ENCODE peak calls at places on chromosomes 6 and 20, in six cellular contexts. One of them, this sample, is unnamed.

GRCh38 chr20:15654208-15654649 is 919.0 kb downstream of the KIF16B start:
- DNase-seq in GM06990: peak
- DNase-seq in lung: peak
- DNase-seq in AG04450: no peak
- DNase-seq in spleen: no peak
- DNase-seq in upper lobe of right lung: no peak
- DNase-seq in this sample: peak

GRCh38 chr6:501891-502601 is 110.5 kb downstream of the IRF4 start:
- DNase-seq in GM06990: peak
- DNase-seq in lung: no peak
- DNase-seq in AG04450: no peak
- DNase-seq in spleen: peak
- DNase-seq in upper lobe of right lung: no peak
- DNase-seq in this sample: no peak

GRCh38 chr6:91276315-91276714 is 689.4 kb upstream of the MAP3K7 start:
- DNase-seq in GM06990: no peak
- DNase-seq in lung: no peak
- DNase-seq in AG04450: no peak
- DNase-seq in spleen: no peak
- DNase-seq in upper lobe of right lung: no peak
- DNase-seq in this sample: peak

GRCh38 chr6:35754452-35755321 is 17.9 kb downstream of the ARMC12 start:
- DNase-seq in GM06990: no peak
- DNase-seq in lung: no peak
- DNase-seq in AG04450: no peak
- DNase-seq in spleen: no peak
- DNase-seq in upper lobe of right lung: no peak
- DNase-seq in this sample: no peak

GRCh38 chr6:117222861-117223260 is 42.5 kb upstream of the VGLL2 start:
- DNase-seq in GM06990: no peak
- DNase-seq in lung: no peak
- DNase-seq in AG04450: no peak
- DNase-seq in spleen: no peak
- DNase-seq in upper lobe of right lung: no peak
- DNase-seq in this sample: no peak

GRCh38 chr20:62136283-62137091 is 6.7 kb downstream of the PSMA7 start:
- DNase-seq in GM06990: no peak
- DNase-seq in lung: peak
- DNase-seq in AG04450: no peak
- DNase-seq in spleen: peak
- DNase-seq in upper lobe of right lung: peak
- DNase-seq in this sample: peak

GRCh38 chr6:2695464-2696095 is 55.1 kb downstream of the MYLK4 start:
- DNase-seq in GM06990: no peak
- DNase-seq in lung: no peak
- DNase-seq in AG04450: peak
- DNase-seq in spleen: no peak
- DNase-seq in upper lobe of right lung: no peak
- DNase-seq in this sample: peak

GRCh38 chr6:130620338-130620781 is 206.8 kb upstream of the SMLR1 start:
- DNase-seq in GM06990: peak
- DNase-seq in lung: no peak
- DNase-seq in AG04450: no peak
- DNase-seq in spleen: no peak
- DNase-seq in upper lobe of right lung: no peak
- DNase-seq in this sample: peak

GRCh38 chr6:113651920-113652319 is 205.2 kb upstream of the MARCKS start:
- DNase-seq in GM06990: no peak
- DNase-seq in lung: no peak
- DNase-seq in AG04450: no peak
- DNase-seq in spleen: no peak
- DNase-seq in upper lobe of right lung: no peak
- DNase-seq in this sample: no peak

GRCh38 chr6:7640607-7641577 is 50.9 kb downstream of the SNRNP48 start:
- DNase-seq in GM06990: no peak
- DNase-seq in lung: no peak
- DNase-seq in AG04450: peak
- DNase-seq in spleen: no peak
- DNase-seq in upper lobe of right lung: no peak
- DNase-seq in this sample: peak

GRCh38 chr6:44260011-44260410 is 2.7 kb upstream of the SLC35B2 start:
- DNase-seq in GM06990: no peak
- DNase-seq in lung: no peak
- DNase-seq in AG04450: no peak
- DNase-seq in spleen: peak
- DNase-seq in upper lobe of right lung: no peak
- DNase-seq in this sample: no peak
- H3K4me3 ChIP-seq in GM06990: peak
- H3K4me3 ChIP-seq in lung: no peak
- H3K4me3 ChIP-seq in AG04450: no peak
- H3K4me3 ChIP-seq in spleen: no peak
- H3K4me3 ChIP-seq in upper lobe of right lung: no peak
- H3K4me3 ChIP-seq in this sample: no peak

DNA sequence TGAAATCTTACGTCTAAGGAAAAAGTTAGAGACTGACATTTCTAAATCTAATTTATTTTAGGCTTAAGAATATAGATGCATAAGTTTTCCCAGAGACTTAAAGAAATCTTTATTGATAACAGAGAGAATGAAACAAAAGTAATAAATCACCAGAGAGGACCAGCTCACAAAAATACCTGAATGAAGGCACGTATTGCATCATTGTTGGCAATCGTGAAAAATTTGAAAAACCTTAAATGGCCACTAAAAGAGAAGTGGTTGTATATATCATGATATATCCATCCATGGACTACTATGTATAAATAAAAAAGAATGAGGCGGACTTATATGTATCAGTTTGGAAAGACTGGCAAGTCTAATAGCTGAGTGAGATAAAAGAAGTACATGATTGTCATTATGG is 155.8 kb upstream of the SALL4 start:
- DNase-seq in GM06990: no peak
- DNase-seq in lung: no peak
- DNase-seq in AG04450: no peak
- DNase-seq in spleen: no peak
- DNase-seq in upper lobe of right lung: no peak
- DNase-seq in this sample: no peak
- H3K4me3 ChIP-seq in GM06990: no peak
- H3K4me3 ChIP-seq in lung: no peak
- H3K4me3 ChIP-seq in AG04450: no peak
- H3K4me3 ChIP-seq in spleen: no peak
- H3K4me3 ChIP-seq in upper lobe of right lung: no peak
- H3K4me3 ChIP-seq in this sample: no peak

DNA sequence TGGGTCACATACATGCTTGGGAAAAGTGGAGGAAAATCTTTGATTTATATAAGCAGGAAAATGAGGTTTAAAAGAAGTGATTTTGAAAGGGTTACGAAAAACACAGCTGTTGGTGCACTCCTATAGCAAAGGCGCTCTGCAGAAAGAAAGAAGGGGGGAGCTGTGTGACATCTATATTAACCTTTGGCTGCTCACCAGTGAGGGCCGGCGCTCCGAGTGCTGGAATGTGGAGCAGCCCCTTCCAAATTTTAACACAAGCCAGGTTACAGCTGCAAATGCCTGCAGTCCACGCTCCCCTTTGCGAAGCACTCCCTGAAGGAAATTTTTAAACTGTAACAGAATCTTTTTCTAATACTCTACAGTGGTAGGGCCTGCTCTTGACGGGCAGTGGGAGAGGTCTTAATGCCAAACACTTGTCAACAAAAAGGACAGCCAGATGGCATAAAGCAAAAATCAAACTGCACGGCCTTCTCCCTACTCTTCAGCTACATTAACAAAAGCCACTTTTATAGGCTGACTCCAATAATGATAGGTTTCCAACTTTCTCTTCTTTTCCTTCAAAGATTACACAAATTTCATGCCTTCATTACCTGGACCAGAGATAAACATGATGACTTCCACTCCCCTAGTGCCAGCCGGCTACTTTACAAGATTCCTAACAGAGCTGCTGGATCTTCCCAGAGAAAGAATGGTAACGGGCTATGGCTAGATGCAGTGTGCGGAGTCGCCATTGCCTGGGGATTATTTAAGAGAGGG is 4.8 kb downstream of the BMP7 start:
- DNase-seq in GM06990: no peak
- DNase-seq in lung: no peak
- DNase-seq in AG04450: no peak
- DNase-seq in spleen: no peak
- DNase-seq in upper lobe of right lung: no peak
- DNase-seq in this sample: no peak
- H3K4me3 ChIP-seq in GM06990: no peak
- H3K4me3 ChIP-seq in lung: no peak
- H3K4me3 ChIP-seq in AG04450: no peak
- H3K4me3 ChIP-seq in spleen: no peak
- H3K4me3 ChIP-seq in upper lobe of right lung: no peak
- H3K4me3 ChIP-seq in this sample: no peak

GRCh38 chr6:11458509-11458908 is 79.0 kb upstream of the TMEM170B start:
- DNase-seq in GM06990: no peak
- DNase-seq in lung: no peak
- DNase-seq in AG04450: no peak
- DNase-seq in spleen: no peak
- DNase-seq in upper lobe of right lung: no peak
- DNase-seq in this sample: no peak
- H3K4me3 ChIP-seq in GM06990: no peak
- H3K4me3 ChIP-seq in lung: no peak
- H3K4me3 ChIP-seq in AG04450: no peak
- H3K4me3 ChIP-seq in spleen: no peak
- H3K4me3 ChIP-seq in upper lobe of right lung: no peak
- H3K4me3 ChIP-seq in this sample: no peak

This sample was measured in astrocyte of the spinal cord.